ENCODE peak calls at places on chromosomes 16 and 17, in four cellular contexts. T is NCI-H524, G is nucleus accumbens, W is RPMI8226. Z is an unnamed sample.

GRCh38 chr16:15807603-15808009 is 49.2 kb downstream of the MYH11 start:
- DNase-seq in G (no peak), W (no peak), T (no peak), Z (no peak)

GRCh38 chr16:14285542-14286380 is 214.6 kb downstream of the MRTFB start:
- DNase-seq in T (peak), W (peak), G (peak), Z (peak)

GRCh38 chr16:88561485-88562369 is 8.5 kb upstream of the ZC3H18 start:
- DNase-seq in G (peak), T (peak), W (peak), Z (no peak)

GRCh38 chr16:86317617-86318021 is 192.7 kb upstream of the FOXF1 start:
- DNase-seq in T (no peak), W (no peak), G (no peak), Z (no peak)

GRCh38 chr16:51756447-51757123 is 605.5 kb upstream of the SALL1 start:
- DNase-seq in G (no peak), T (no peak), W (peak), Z (no peak)

GRCh38 chr17:31390748-31391495 is 553 bp upstream of the RAB11FIP4 start:
- DNase-seq in W (no peak), G (no peak), T (peak), Z (no peak)

GRCh38 chr17:35406568-35406967 is 25.7 kb downstream of the SLFN12 start:
- DNase-seq in T (no peak), G (no peak), W (no peak), Z (no peak)

GRCh38 chr17:48961516-48962233 is 6.7 kb downstream of the GIP start:
- DNase-seq in G (no peak), T (no peak), W (no peak), Z (no peak)

GRCh38 chr17:43572368-43572980 is 26.3 kb upstream of the ETV4 start:
- DNase-seq in W (no peak), G (no peak), T (no peak), Z (peak)

GRCh38 chr16:19168173-19169080 is at the start of gene SYT17:
- DNase-seq in T (peak), W (peak), G (no peak), Z (no peak)

GRCh38 chr16:83807327-83807709 is 460 bp upstream of the HSBP1 start:
- DNase-seq in T (no peak), G (no peak), W (no peak), Z (no peak)

GRCh38 chr17:38825762-38826247 is 684 bp upstream of the CWC25 start:
- DNase-seq in T (no peak), G (no peak), W (no peak), Z (no peak)

GRCh38 chr16:569445-570254 is at the start of gene PIGQ:
- DNase-seq in G (peak), W (peak), T (peak), Z (peak)

GRCh38 chr17:41140360-41141132 is at the start of gene KRTAP4-6:
- DNase-seq in W (no peak), G (no peak), T (no peak), Z (no peak)

GRCh38 chr16:4298761-4299522 is 16.9 kb upstream of the GLIS2 start:
- DNase-seq in T (peak), G (no peak), W (no peak), Z (peak)

GRCh38 chr16:29968205-29968604 is 5.5 kb upstream of the TAOK2 start:
- DNase-seq in T (no peak), W (no peak), G (no peak), Z (no peak)

GRCh38 chr17:62716834-62717588 is 89.5 kb downstream of the MRC2 start:
- DNase-seq in W (no peak), T (no peak), G (no peak), Z (no peak)

GRCh38 chr16:69276143-69277115 is 34.7 kb upstream of the VPS4A start:
- DNase-seq in G (no peak), W (no peak), T (no peak), Z (peak)

GRCh38 chr17:77027271-77027670 is 113.5 kb upstream of the SEC14L1 start:
- DNase-seq in W (no peak), G (no peak), T (no peak), Z (no peak)

GRCh38 chr17:27259356-27259755 is 34.6 kb upstream of the WSB1 start:
- DNase-seq in G (no peak), W (no peak), T (no peak), Z (no peak)

GRCh38 chr17:66343531-66344078 is 41.2 kb downstream of the PRKCA start:
- DNase-seq in W (no peak), T (no peak), G (no peak), Z (no peak)

GRCh38 chr17:17671369-17672119 is 9.7 kb upstream of the RAI1 start:
- DNase-seq in W (no peak), G (no peak), T (no peak), Z (no peak)

GRCh38 chr17:10171057-10171456 is 27.3 kb downstream of the GAS7 start:
- DNase-seq in W (no peak), G (no peak), T (no peak), Z (no peak)

GRCh38 chr17:71995570-71995969 is 125.2 kb upstream of the SOX9 start:
- DNase-seq in W (no peak), G (no peak), T (no peak), Z (no peak)

GRCh38 chr17:15957206-15957605 is 12.3 kb downstream of the ADORA2B start:
- DNase-seq in G (no peak), T (no peak), W (no peak), Z (no peak)